ENCODE peak calls at places on chromosomes 1 and 21, in ten cellular contexts. N, X, F, B, R, E, I, S, P and T are unnamed samples.

GRCh38 chr1:46306159-46306530 is 2.6 kb downstream of the UQCRH start:
- DNase-seq in P (no peak), B (no peak), N (no peak), E (no peak), X (no peak), F (no peak), I (no peak), S (no peak), R (no peak), T (no peak)

GRCh38 chr1:218209351-218209861 is 75.7 kb upstream of the RRP15 start:
- DNase-seq in I (no peak), F (peak), R (no peak), B (no peak), E (no peak), X (no peak), N (peak), S (no peak), P (peak), T (no peak)

GRCh38 chr1:59699227-59699847 is 115.4 kb upstream of the HOOK1 start:
- DNase-seq in N (peak), S (no peak), X (no peak), E (no peak), R (peak), B (no peak), I (no peak), F (peak), P (peak), T (peak)

GRCh38 chr1:111032295-111032897 is 68.7 kb upstream of the LRIF1 start:
- DNase-seq in B (no peak), X (peak), F (peak), R (peak), P (peak), S (no peak), E (no peak), N (peak), I (no peak), T (peak)

GRCh38 chr1:228457396-228458176 is 29.6 kb upstream of the RNF187 start:
- DNase-seq in I (peak), R (peak), X (peak), E (peak), B (peak), P (peak), N (peak), S (peak), F (peak), T (peak)

GRCh38 chr1:208235983-208236761 is 8.0 kb downstream of the PLXNA2 start:
- DNase-seq in N (peak), B (no peak), R (peak), X (no peak), S (no peak), E (no peak), P (no peak), I (no peak), F (peak), T (peak)

GRCh38 chr1:154975409-154976205 is 1.1 kb downstream of the CKS1B start:
- DNase-seq in F (peak), R (peak), X (no peak), S (peak), B (no peak), N (peak), E (no peak), I (no peak), P (peak), T (peak)

GRCh38 chr1:201495447-201496295 is 11.3 kb downstream of the CSRP1 start:
- DNase-seq in F (peak), B (no peak), S (peak), R (no peak), I (peak), N (no peak), P (no peak), E (no peak), X (no peak), T (no peak)

GRCh38 chr1:110682898-110683297 is 8.2 kb upstream of the KCNA3 start:
- DNase-seq in R (no peak), E (no peak), S (no peak), B (no peak), X (no peak), F (no peak), P (no peak), I (no peak), N (no peak), T (no peak)

GRCh38 chr21:42649122-42650032 is 4.0 kb upstream of the PDE9A start:
- DNase-seq in B (no peak), P (no peak), R (no peak), X (no peak), I (no peak), S (no peak), E (no peak), F (no peak), N (no peak), T (no peak)

GRCh38 chr1:5933676-5934057 is 58.6 kb downstream of the NPHP4 start:
- DNase-seq in F (peak), R (no peak), I (no peak), N (no peak), B (no peak), P (no peak), S (no peak), X (no peak), E (no peak), T (no peak)

GRCh38 chr1:219227731-219228419 is 54.2 kb downstream of the LYPLAL1 start:
- DNase-seq in N (no peak), F (peak), B (no peak), S (no peak), X (no peak), R (no peak), P (no peak), E (no peak), I (no peak), T (no peak)

GRCh38 chr21:45405271-45405818 is 380 bp downstream of the COL18A1 start:
- DNase-seq in I (no peak), N (peak), R (peak), F (peak), P (no peak), B (no peak), S (no peak), E (no peak), X (no peak), T (no peak)

GRCh38 chr1:931380-932177 is 7.9 kb downstream of the SAMD11 start:
- DNase-seq in R (no peak), X (no peak), B (no peak), S (no peak), N (no peak), I (no peak), F (no peak), P (no peak), E (no peak), T (no peak)

GRCh38 chr1:162627662-162628296 is 4.5 kb upstream of the DDR2 start:
- DNase-seq in X (no peak), I (no peak), F (peak), S (no peak), R (peak), B (no peak), N (peak), P (peak), E (no peak), T (no peak)

GRCh38 chr21:36369064-36369685 is 16.0 kb upstream of the CHAF1B start:
- DNase-seq in P (no peak), B (no peak), I (no peak), S (no peak), N (no peak), X (no peak), E (no peak), F (no peak), R (no peak), T (no peak)

GRCh38 chr1:108570128-108570527 is 10.2 kb downstream of the EEIG2 start:
- DNase-seq in R (no peak), B (no peak), X (no peak), P (peak), S (no peak), I (no peak), N (peak), E (no peak), F (peak), T (peak)

GRCh38 chr1:211613108-211613947 is 34.4 kb upstream of the SLC30A1 start:
- DNase-seq in F (peak), X (no peak), S (no peak), I (no peak), R (no peak), B (no peak), N (peak), E (no peak), P (peak), T (no peak)